ENCODE peak calls at places on chromosomes 6 and 20, in eight cellular contexts. V, A, T, Z, M, L, J and N are unnamed samples.
A peak's percentile ranks its signal among the peaks of the same experiment; 100 is the strongest.

GRCh38 chr20:710762-711120 is 35.1 kb upstream of the SCRT2 start:
- DNase-seq in A (no peak), M (no peak), L (no peak), V (no peak), J (no peak), Z (no peak), T (no peak), N (no peak)

GRCh38 chr6:1222426-1223311 is 89.2 kb upstream of the FOXQ1 start:
- DNase-seq in V (no peak), L (no peak), A (no peak), M (no peak), T (no peak), J (no peak), Z (no peak), N (no peak)

GRCh38 chr6:22149081-22149480 is 147.8 kb downstream of the PRL start:
- DNase-seq in J (peak; percentile 9), L (no peak), Z (peak; percentile 54), A (no peak), V (no peak), M (no peak), T (no peak), N (no peak)

GRCh38 chr6:25971187-25971811 is 8.7 kb downstream of the TRIM38 start:
- DNase-seq in J (peak; percentile 84), T (peak; percentile 67), V (peak; percentile 59), Z (no peak), M (peak; percentile 55), A (no peak), L (no peak), N (peak; percentile 92)

GRCh38 chr6:100880149-100880900 is 804 bp downstream of the ASCC3 start:
- DNase-seq in M (no peak), T (no peak), V (no peak), J (peak; percentile 22), A (no peak), Z (no peak), L (no peak), N (no peak)

GRCh38 chr20:48800227-48800626 is 27.6 kb downstream of the PREX1 start:
- DNase-seq in J (no peak), T (no peak), L (no peak), Z (no peak), M (no peak), A (no peak), V (no peak), N (no peak)

GRCh38 chr6:72534236-72534635 is 87.6 kb upstream of the KCNQ5 start:
- DNase-seq in Z (no peak), L (no peak), A (no peak), M (no peak), J (no peak), T (no peak), V (no peak), N (no peak)

GRCh38 chr20:51404297-51405060 is 138.0 kb downstream of the NFATC2 start:
- DNase-seq in Z (no peak), M (peak; percentile 60), V (no peak), A (no peak), T (no peak), J (peak; percentile 84), L (no peak), N (no peak)

DNA sequence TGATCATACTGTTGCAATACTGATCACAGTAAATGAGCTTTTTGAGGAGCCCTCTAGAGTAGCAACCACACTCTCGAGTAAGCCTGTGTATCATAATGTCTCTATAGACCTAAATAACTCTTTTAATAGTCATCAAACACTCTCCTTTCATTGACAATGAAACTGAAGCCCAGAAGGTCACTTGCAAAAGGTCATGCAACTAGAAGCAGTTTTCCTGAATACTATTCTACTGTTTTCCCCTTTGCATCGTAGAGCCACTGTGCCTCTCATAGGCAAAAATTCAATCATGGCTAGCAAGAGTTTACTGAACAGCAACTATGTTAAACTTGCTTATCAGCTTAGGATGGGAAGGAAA is 105.3 kb downstream of the HIVEP2 start:
- DNase-seq in L (no peak), M (no peak), A (no peak), J (no peak), V (no peak), Z (no peak), T (no peak), N (no peak)
- H3K4me3 ChIP-seq in L (no peak overlapping the region), M (no peak overlapping the region), A (no peak overlapping the region), J (no peak overlapping the region), V (no peak overlapping the region), Z (no peak overlapping the region), T (no peak overlapping the region), N (no peak overlapping the region)

GRCh38 chr6:28648878-28649375 is 123.2 kb downstream of the GPX5 start:
- DNase-seq in A (peak; percentile 53), V (no peak), T (no peak), M (no peak), J (no peak), Z (no peak), L (no peak), N (no peak)
- H3K4me3 ChIP-seq in A (peak overlapping the region; percentile 62), V (peak overlapping the region; percentile 75), T (peak overlapping the region; percentile 48), M (peak overlapping the region; percentile 50), J (peak overlapping the region; percentile 73), Z (no peak overlapping the region), L (peak overlapping the region; percentile 75), N (peak overlapping the region; percentile 68)

DNA sequence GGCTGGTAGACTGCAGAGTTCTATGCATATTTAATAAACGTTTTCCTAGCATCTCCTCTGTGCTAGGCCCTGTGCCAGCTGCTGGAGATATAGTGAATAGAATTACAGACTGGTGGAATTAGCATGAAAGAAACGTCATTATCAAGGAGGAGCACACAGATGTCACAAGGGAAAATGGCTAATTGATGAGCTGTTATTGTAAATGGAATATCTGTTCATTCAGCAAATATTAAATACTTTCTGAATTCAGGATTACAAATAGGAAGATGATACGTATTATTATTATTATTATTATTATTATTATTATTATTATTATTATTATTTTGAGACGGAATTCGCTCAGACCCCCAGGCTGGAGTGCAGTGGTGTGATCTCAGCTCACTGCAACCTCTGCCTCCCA is 1.2 kb downstream of the AAR2 start:
- DNase-seq in J (no peak), Z (no peak), V (no peak), L (no peak), M (no peak), A (no peak), T (no peak), N (no peak)
- H3K4me3 ChIP-seq in J (peak overlapping the region; percentile 65), Z (peak overlapping the region; percentile 48), V (peak overlapping the region; percentile 70), L (peak overlapping the region; percentile 62), M (no peak overlapping the region), A (no peak overlapping the region), T (peak overlapping the region; percentile 91), N (peak overlapping the region; percentile 88)

DNA sequence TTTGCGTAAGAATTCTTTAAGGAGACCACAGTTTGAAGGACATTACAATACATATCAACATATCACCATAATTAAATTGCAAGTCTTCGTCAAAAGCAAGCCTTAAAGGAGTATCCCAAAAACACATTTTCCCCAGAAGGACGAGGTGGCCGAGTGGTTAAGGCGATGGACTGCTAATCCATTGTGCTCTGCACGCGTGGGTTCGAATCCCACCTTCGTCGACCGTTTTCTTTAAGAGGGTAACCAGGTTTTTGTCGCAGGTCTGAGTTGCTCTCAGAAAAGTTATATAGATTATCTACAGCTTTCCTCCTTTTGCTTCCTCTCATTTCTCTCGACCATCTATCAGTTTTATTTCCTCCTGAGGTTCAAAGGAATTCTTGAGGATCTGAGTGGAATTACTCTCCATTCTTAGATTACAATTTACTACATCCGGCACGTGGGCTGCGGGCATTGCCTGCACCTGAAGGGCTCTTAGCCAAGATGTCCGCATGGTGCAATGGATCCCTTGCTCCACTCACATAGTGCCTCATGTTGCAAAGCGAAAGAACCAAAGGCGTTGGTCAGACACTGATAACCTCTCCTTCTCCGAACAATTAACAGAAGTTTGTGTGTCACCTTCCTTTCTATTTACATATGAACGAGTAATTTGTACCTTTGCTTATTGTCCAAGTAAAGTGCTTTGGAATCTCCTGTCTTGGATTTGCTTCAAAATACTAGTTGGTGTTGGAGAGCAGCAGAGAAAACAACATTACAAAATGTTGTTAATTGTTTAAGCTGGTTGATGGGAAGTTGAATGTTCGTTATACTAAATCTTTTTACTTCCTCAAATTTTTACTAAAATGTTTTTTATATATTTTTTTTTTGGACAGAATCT is 14.0 kb downstream of the POM121L2 start:
- DNase-seq in M (no peak), V (no peak), L (no peak), Z (no peak), T (no peak), J (peak; percentile 50), A (no peak), N (no peak)
- H3K4me3 ChIP-seq in M (no peak overlapping the region), V (peak overlapping the region; percentile 8), L (no peak overlapping the region), Z (no peak overlapping the region), T (no peak overlapping the region), J (peak overlapping the region; percentile 5), A (peak overlapping the region; percentile 56), N (peak overlapping the region; percentile 21)